ENCODE peak calls at places on chromosomes 4 and X, in ten cellular contexts. U is activated CD4-positive, alpha-beta T cell treated with anti-CD3 and anti-CD28 coated beads, Interleukin-2, amount 50 U/mL, for 48 hours; F is hypothalamus; D is BJ; O is nucleus accumbens; H is occipital lobe; A is 8988T; B is HT1080; X is sciatic nerve; Q is effector memory CD8-positive, alpha-beta T cell. E is an unnamed sample.
A peak's percentile ranks its signal among the peaks of the same experiment; 100 is the strongest.

GRCh38 chr4:102530986-102531385 is 29.8 kb downstream of the NFKB1 start:
- DNase-seq in O (no peak), H (no peak), D (no peak), Q (no peak), U (no peak), B (no peak), A (no peak), F (no peak), X (no peak), E (no peak)

GRCh38 chr4:151169223-151169622 is 69.8 kb downstream of the RPS3A start:
- DNase-seq in H (peak; percentile 81), F (peak; percentile 35), A (no peak), O (peak; percentile 2), Q (no peak), U (no peak), D (peak; percentile 94), B (no peak), X (peak; percentile 67), E (peak; percentile 96)

GRCh38 chr4:118099106-118099505 is 64.8 kb downstream of the NDST3 start:
- DNase-seq in Q (no peak), U (no peak), D (no peak), H (no peak), B (no peak), F (no peak), X (no peak), O (no peak), A (no peak), E (no peak)

GRCh38 chrX:103716967-103717366 is 6.3 kb downstream of the TMEM31 start:
- DNase-seq in X (no peak), F (no peak), Q (no peak), U (no peak), D (no peak), B (peak; percentile 78), H (no peak), O (no peak), A (no peak), E (peak; percentile 59)

GRCh38 chrX:139187738-139188137 is 342.8 kb upstream of the F9 start:
- DNase-seq in X (no peak), U (no peak), O (no peak), D (no peak), B (peak; percentile 72), H (no peak), Q (no peak), A (no peak), F (no peak), E (no peak)

GRCh38 chr4:2583092-2583491 is 46.6 kb downstream of the FAM193A start:
- DNase-seq in B (no peak), X (no peak), D (no peak), O (no peak), H (no peak), Q (no peak), U (no peak), A (no peak), F (no peak), E (peak; percentile 10)

GRCh38 chr4:112704991-112705845 is 68.3 kb downstream of the LARP7 start:
- DNase-seq in Q (no peak), D (peak; percentile 1), F (peak; percentile 4), X (peak; percentile 67), H (peak; percentile 42), A (peak; percentile 41), U (peak; percentile 9), B (peak; percentile 48), O (no peak), E (peak; percentile 54)

GRCh38 chr4:138050601-138051000 is 191.5 kb downstream of the SLC7A11 start:
- DNase-seq in A (no peak), Q (no peak), D (no peak), O (no peak), X (no peak), B (no peak), U (no peak), F (no peak), H (no peak), E (no peak)

GRCh38 chr4:45795165-45795564 is 328.7 kb downstream of the GABRG1 start:
- DNase-seq in D (no peak), X (no peak), B (no peak), F (no peak), O (no peak), H (no peak), A (no peak), U (no peak), Q (no peak), E (no peak)

GRCh38 chr4:161419822-161420221 is 744.0 kb downstream of the FSTL5 start:
- DNase-seq in Q (no peak), B (peak; percentile 26), H (no peak), F (no peak), U (no peak), D (no peak), O (no peak), A (no peak), X (no peak), E (peak; percentile 36)

GRCh38 chr4:117491531-117491930 is 406.2 kb upstream of the TRAM1L1 start:
- DNase-seq in H (no peak), D (no peak), A (no peak), O (no peak), X (no peak), B (no peak), F (no peak), Q (no peak), U (no peak), E (peak; percentile 57)

GRCh38 chrX:68488657-68489056 is 10.2 kb upstream of the YIPF6 start:
- DNase-seq in U (no peak), X (no peak), A (no peak), Q (no peak), H (no peak), O (no peak), D (no peak), F (no peak), B (no peak), E (no peak)

GRCh38 chr4:128462104-128462783 is 174.6 kb upstream of the PGRMC2 start:
- DNase-seq in A (no peak), X (no peak), Q (no peak), O (no peak), H (peak; percentile 9), B (no peak), U (no peak), F (no peak), D (no peak), E (no peak)

GRCh38 chr4:27490747-27491146 is 630.1 kb downstream of the STIM2 start:
- DNase-seq in O (no peak), D (no peak), U (no peak), Q (no peak), A (no peak), F (no peak), X (no peak), H (no peak), B (no peak), E (no peak)

GRCh38 chr4:152149734-152150133 is 386.2 kb downstream of the FBXW7 start:
- DNase-seq in A (no peak), Q (no peak), X (no peak), B (no peak), D (no peak), F (no peak), H (no peak), O (no peak), U (no peak), E (no peak)

GRCh38 chr4:78213218-78213617 is 156.1 kb downstream of the FRAS1 start:
- DNase-seq in D (no peak), X (no peak), B (no peak), U (no peak), A (no peak), F (no peak), O (no peak), Q (no peak), H (no peak), E (no peak)

GRCh38 chr4:3473251-3473942 is 10.3 kb downstream of the DOK7 start:
- DNase-seq in X (no peak), F (no peak), D (no peak), H (no peak), U (no peak), O (no peak), Q (no peak), B (no peak), A (no peak), E (no peak)

GRCh38 chr4:11495291-11495690 is 66.6 kb upstream of the HS3ST1 start:
- DNase-seq in F (no peak), H (no peak), B (no peak), A (no peak), U (no peak), X (no peak), Q (no peak), O (no peak), D (no peak), E (peak; percentile 60)

GRCh38 chr4:150890246-150890645 is 124.8 kb downstream of the LRBA start:
- DNase-seq in Q (no peak), F (no peak), O (no peak), A (no peak), U (no peak), X (no peak), H (no peak), B (no peak), D (no peak), E (no peak)

GRCh38 chr4:86496094-86497060 is 97.7 kb upstream of the PTPN13 start:
- DNase-seq in F (peak; percentile 14), H (no peak), D (no peak), B (peak; percentile 13), Q (peak; percentile 7), O (no peak), U (peak; percentile 23), X (peak; percentile 69), A (no peak), E (peak; percentile 24)